ENCODE peak calls at places on chromosomes 13 and 19, in six cellular contexts. One of them, this sample, is unnamed.

GRCh38 chr13:34863360-34864135 is 78.5 kb upstream of the NBEA start:
- DNase-seq in endothelial cell: no peak
- DNase-seq in ovary: no peak
- DNase-seq in frontal cortex: no peak
- DNase-seq in astrocyte: peak; percentile 95
- DNase-seq in heart right ventricle: no peak
- DNase-seq in this sample: no peak

GRCh38 chr19:468587-469256 is 7.9 kb upstream of the SHC2 start:
- DNase-seq in endothelial cell: no peak
- DNase-seq in ovary: no peak
- DNase-seq in frontal cortex: no peak
- DNase-seq in astrocyte: no peak
- DNase-seq in heart right ventricle: no peak
- DNase-seq in this sample: no peak

GRCh38 chr19:511101-511841 is 4.0 kb downstream of the TPGS1 start:
- DNase-seq in endothelial cell: no peak
- DNase-seq in ovary: no peak
- DNase-seq in frontal cortex: peak; percentile 56
- DNase-seq in astrocyte: peak; percentile 68
- DNase-seq in heart right ventricle: peak; percentile 68
- DNase-seq in this sample: peak; percentile 55

GRCh38 chr19:2115324-2115723 is 18.6 kb downstream of the IZUMO4 start:
- DNase-seq in endothelial cell: no peak
- DNase-seq in ovary: no peak
- DNase-seq in frontal cortex: no peak
- DNase-seq in astrocyte: no peak
- DNase-seq in heart right ventricle: no peak
- DNase-seq in this sample: no peak

GRCh38 chr13:53197424-53197823 is 168.8 kb downstream of the OLFM4 start:
- DNase-seq in endothelial cell: no peak
- DNase-seq in ovary: no peak
- DNase-seq in frontal cortex: no peak
- DNase-seq in astrocyte: no peak
- DNase-seq in heart right ventricle: no peak
- DNase-seq in this sample: no peak

GRCh38 chr13:36059366-36059765 is 71.8 kb downstream of the DCLK1 start:
- DNase-seq in endothelial cell: no peak
- DNase-seq in ovary: peak; percentile 13
- DNase-seq in frontal cortex: no peak
- DNase-seq in astrocyte: no peak
- DNase-seq in heart right ventricle: no peak
- DNase-seq in this sample: no peak

GRCh38 chr13:72686766-72687165 is 40.7 kb downstream of the MZT1 start:
- DNase-seq in endothelial cell: no peak
- DNase-seq in ovary: no peak
- DNase-seq in frontal cortex: no peak
- DNase-seq in astrocyte: peak; percentile 52
- DNase-seq in heart right ventricle: no peak
- DNase-seq in this sample: no peak

GRCh38 chr19:52140077-52140710 is 456 bp upstream of the ZNF616 start:
- DNase-seq in endothelial cell: no peak
- DNase-seq in ovary: no peak
- DNase-seq in frontal cortex: no peak
- DNase-seq in astrocyte: no peak
- DNase-seq in heart right ventricle: no peak
- DNase-seq in this sample: peak; percentile 50

GRCh38 chr13:42758515-42758914 is 22.9 kb upstream of the FAM216B start:
- DNase-seq in endothelial cell: no peak
- DNase-seq in ovary: no peak
- DNase-seq in frontal cortex: no peak
- DNase-seq in astrocyte: no peak
- DNase-seq in heart right ventricle: no peak
- DNase-seq in this sample: no peak

GRCh38 chr13:50521750-50522149 is 321.7 kb downstream of the DLEU7 start:
- DNase-seq in endothelial cell: no peak
- DNase-seq in ovary: peak; percentile 19
- DNase-seq in frontal cortex: no peak
- DNase-seq in astrocyte: no peak
- DNase-seq in heart right ventricle: no peak
- DNase-seq in this sample: no peak

GRCh38 chr19:49506575-49507105 is 5.8 kb upstream of the FCGRT start:
- DNase-seq in endothelial cell: peak; percentile 75
- DNase-seq in ovary: no peak
- DNase-seq in frontal cortex: peak; percentile 60
- DNase-seq in astrocyte: no peak
- DNase-seq in heart right ventricle: no peak
- DNase-seq in this sample: peak; percentile 66

GRCh38 chr13:85616275-85616674 is 182.9 kb downstream of the SLITRK6 start:
- DNase-seq in endothelial cell: no peak
- DNase-seq in ovary: no peak
- DNase-seq in frontal cortex: no peak
- DNase-seq in astrocyte: no peak
- DNase-seq in heart right ventricle: no peak
- DNase-seq in this sample: no peak

GRCh38 chr19:17659996-17660395 is 28.2 kb downstream of the UNC13A start:
- DNase-seq in endothelial cell: no peak
- DNase-seq in ovary: peak; percentile 81
- DNase-seq in frontal cortex: no peak
- DNase-seq in astrocyte: no peak
- DNase-seq in heart right ventricle: no peak
- DNase-seq in this sample: no peak

GRCh38 chr13:25632166-25632888 is 260.6 kb downstream of the ATP8A2 start:
- DNase-seq in endothelial cell: no peak
- DNase-seq in ovary: no peak
- DNase-seq in frontal cortex: no peak
- DNase-seq in astrocyte: no peak
- DNase-seq in heart right ventricle: no peak
- DNase-seq in this sample: no peak

GRCh38 chr19:15812059-15812722 is 3.3 kb downstream of the OR10H1 start:
- DNase-seq in endothelial cell: no peak
- DNase-seq in ovary: no peak
- DNase-seq in frontal cortex: no peak
- DNase-seq in astrocyte: no peak
- DNase-seq in heart right ventricle: no peak
- DNase-seq in this sample: no peak

GRCh38 chr19:4102339-4103072 is 21.4 kb downstream of the MAP2K2 start:
- DNase-seq in endothelial cell: no peak
- DNase-seq in ovary: no peak
- DNase-seq in frontal cortex: no peak
- DNase-seq in astrocyte: no peak
- DNase-seq in heart right ventricle: no peak
- DNase-seq in this sample: no peak

GRCh38 chr13:74778087-74778486 is 643.9 kb upstream of the KLF12 start:
- DNase-seq in endothelial cell: no peak
- DNase-seq in ovary: no peak
- DNase-seq in frontal cortex: no peak
- DNase-seq in astrocyte: no peak
- DNase-seq in heart right ventricle: no peak
- DNase-seq in this sample: no peak

GRCh38 chr19:45250832-45251451 is at the start of gene MARK4:
- DNase-seq in endothelial cell: peak; percentile 60
- DNase-seq in ovary: peak; percentile 59
- DNase-seq in frontal cortex: peak; percentile 98
- DNase-seq in astrocyte: no peak
- DNase-seq in heart right ventricle: peak; percentile 52
- DNase-seq in this sample: peak; percentile 86

GRCh38 chr13:41053384-41053826 is 7.9 kb upstream of the WBP4 start:
- DNase-seq in endothelial cell: no peak
- DNase-seq in ovary: no peak
- DNase-seq in frontal cortex: no peak
- DNase-seq in astrocyte: no peak
- DNase-seq in heart right ventricle: peak; percentile 32
- DNase-seq in this sample: no peak

GRCh38 chr13:99657848-99658265 is 156.6 kb downstream of the TM9SF2 start:
- DNase-seq in endothelial cell: peak; percentile 55
- DNase-seq in ovary: peak; percentile 34
- DNase-seq in frontal cortex: peak; percentile 14
- DNase-seq in astrocyte: peak; percentile 31
- DNase-seq in heart right ventricle: peak; percentile 21
- DNase-seq in this sample: no peak

GRCh38 chr13:42971670-42972355 is 20.2 kb downstream of the EPSTI1 start:
- DNase-seq in endothelial cell: no peak
- DNase-seq in ovary: no peak
- DNase-seq in frontal cortex: no peak
- DNase-seq in astrocyte: no peak
- DNase-seq in heart right ventricle: no peak
- DNase-seq in this sample: no peak

GRCh38 chr19:16887353-16888265 is 1.2 kb upstream of the F2RL3 start:
- DNase-seq in endothelial cell: no peak
- DNase-seq in ovary: no peak
- DNase-seq in frontal cortex: no peak
- DNase-seq in astrocyte: no peak
- DNase-seq in heart right ventricle: no peak
- DNase-seq in this sample: no peak

GRCh38 chr13:109787135-109787954 is 962 bp upstream of the IRS2 start:
- DNase-seq in endothelial cell: peak; percentile 40
- DNase-seq in ovary: peak; percentile 49
- DNase-seq in frontal cortex: peak; percentile 41
- DNase-seq in astrocyte: no peak
- DNase-seq in heart right ventricle: peak; percentile 28
- DNase-seq in this sample: no peak

GRCh38 chr19:12800873-12801465 is 631 bp downstream of the PRDX2 start:
- DNase-seq in endothelial cell: peak; percentile 16
- DNase-seq in ovary: no peak
- DNase-seq in frontal cortex: peak; percentile 49
- DNase-seq in astrocyte: no peak
- DNase-seq in heart right ventricle: no peak
- DNase-seq in this sample: no peak

GRCh38 chr13:51913421-51914136 is 51.8 kb downstream of the CCDC70 start:
- DNase-seq in endothelial cell: peak; percentile 20
- DNase-seq in ovary: no peak
- DNase-seq in frontal cortex: peak; percentile 21
- DNase-seq in astrocyte: no peak
- DNase-seq in heart right ventricle: peak; percentile 12
- DNase-seq in this sample: no peak

GRCh38 chr19:33296473-33297060 is 5.8 kb downstream of the CEBPA start:
- DNase-seq in endothelial cell: no peak
- DNase-seq in ovary: no peak
- DNase-seq in frontal cortex: no peak
- DNase-seq in astrocyte: no peak
- DNase-seq in heart right ventricle: no peak
- DNase-seq in this sample: peak; percentile 8

GRCh38 chr19:10113964-10114650 is 2.6 kb downstream of the P2RY11 start:
- DNase-seq in endothelial cell: no peak
- DNase-seq in ovary: no peak
- DNase-seq in frontal cortex: no peak
- DNase-seq in astrocyte: no peak
- DNase-seq in heart right ventricle: no peak
- DNase-seq in this sample: no peak

GRCh38 chr19:36605839-36606478 is 846 bp downstream of the ZNF382 start:
- DNase-seq in endothelial cell: no peak
- DNase-seq in ovary: no peak
- DNase-seq in frontal cortex: no peak
- DNase-seq in astrocyte: no peak
- DNase-seq in heart right ventricle: no peak
- DNase-seq in this sample: no peak

GRCh38 chr19:8441725-8442544 is 2.8 kb upstream of the HNRNPM start:
- DNase-seq in endothelial cell: no peak
- DNase-seq in ovary: no peak
- DNase-seq in frontal cortex: no peak
- DNase-seq in astrocyte: no peak
- DNase-seq in heart right ventricle: no peak
- DNase-seq in this sample: no peak

This sample was measured in 8988T.